ENCODE peak calls at places on chromosome 1, in five cellular contexts. S is neural progenitor cell, F is right atrium auricular region, P is PC-9, A is fibroblast of villous mesenchyme. B is an unnamed sample.

GRCh38 chr1:158998781-158999161 is 10.9 kb upstream of the IFI16 start:
- DNase-seq in A (peak; percentile 72), F (peak; percentile 69), P (peak; percentile 35), S (peak; percentile 67), B (no peak)

GRCh38 chr1:2894381-2895041 is 93.0 kb upstream of the TTC34 start:
- DNase-seq in S (no peak), A (no peak), P (no peak), F (no peak), B (no peak)

GRCh38 chr1:81172483-81172882 is 628.3 kb upstream of the ADGRL2 start:
- DNase-seq in P (no peak), F (no peak), A (no peak), S (no peak), B (no peak)

GRCh38 chr1:39151267-39151666 is 53.2 kb upstream of the MACF1 start:
- DNase-seq in A (no peak), P (no peak), S (no peak), F (no peak), B (no peak)

GRCh38 chr1:225888289-225888897 is 553 bp downstream of the LEFTY1 start:
- DNase-seq in P (no peak), S (no peak), A (no peak), F (no peak), B (no peak)

GRCh38 chr1:230303822-230304221 is 122.3 kb downstream of the PGBD5 start:
- DNase-seq in S (no peak), A (peak; percentile 69), F (peak; percentile 74), P (no peak), B (peak; percentile 33)

GRCh38 chr1:8455700-8456305 is 137.9 kb downstream of the SLC45A1 start:
- DNase-seq in F (no peak), P (no peak), A (peak; percentile 30), S (no peak), B (no peak)

GRCh38 chr1:172399369-172400072 is 21.0 kb upstream of the C1orf105 start:
- DNase-seq in A (peak; percentile 91), F (peak; percentile 89), S (peak; percentile 5), P (peak; percentile 72), B (peak; percentile 97)

GRCh38 chr1:115877511-115877910 is 36.6 kb upstream of the NHLH2 start:
- DNase-seq in F (no peak), P (no peak), A (no peak), S (peak; percentile 15), B (no peak)

GRCh38 chr1:19735419-19736127 is 64.1 kb downstream of the TMCO4 start:
- DNase-seq in P (no peak), F (peak; percentile 84), A (peak; percentile 77), S (no peak), B (peak; percentile 98)

GRCh38 chr1:234933475-234933874 is 195.2 kb downstream of the TOMM20 start:
- DNase-seq in S (no peak), P (peak; percentile 69), F (peak; percentile 83), A (peak; percentile 45), B (no peak)

GRCh38 chr1:38028105-38028591 is 15.6 kb downstream of the UTP11 start:
- DNase-seq in P (peak; percentile 62), F (no peak), A (no peak), S (no peak), B (no peak)

GRCh38 chr1:235298772-235299513 is 29.0 kb downstream of the ARID4B start:
- DNase-seq in A (no peak), S (no peak), P (no peak), F (no peak), B (no peak)

GRCh38 chr1:86714561-86715244 is 10.3 kb downstream of the SH3GLB1 start:
- DNase-seq in A (no peak), S (no peak), F (no peak), P (no peak), B (no peak)

GRCh38 chr1:63322944-63323865 is 838 bp downstream of the FOXD3 start:
- DNase-seq in F (no peak), P (no peak), A (no peak), S (peak; percentile 61), B (no peak)

GRCh38 chr1:91778964-91779363 is 107.0 kb downstream of the TGFBR3 start:
- DNase-seq in F (no peak), A (peak; percentile 53), P (no peak), S (no peak), B (no peak)

GRCh38 chr1:1433804-1434130 is 1.7 kb upstream of the VWA1 start:
- DNase-seq in S (peak; percentile 45), P (peak; percentile 68), A (no peak), F (peak; percentile 71), B (no peak)

GRCh38 chr1:1435911-1436633 is 582 bp downstream of the VWA1 start:
- DNase-seq in A (no peak), S (no peak), F (no peak), P (no peak), B (no peak)

GRCh38 chr1:1434131-1434811 is 1.2 kb upstream of the VWA1 start:
- DNase-seq in A (no peak), P (no peak), S (peak; percentile 49), F (peak; percentile 62), B (no peak)

GRCh38 chr1:1435094-1435903 is at the start of gene VWA1:
- DNase-seq in S (peak; percentile 86), F (no peak), P (no peak), A (peak; percentile 70), B (no peak)

GRCh38 chr1:1434812-1435093 is 737 bp upstream of the VWA1 start:
- DNase-seq in S (no peak), A (no peak), F (no peak), P (no peak), B (no peak)
- H3K4me3 ChIP-seq in S (peak overlapping the region; percentile 62), A (no peak overlapping the region), F (peak overlapping the region; percentile 32), P (no peak overlapping the region), B (no peak overlapping the region)

GRCh38 chr1:28895896-28896608 is 18.3 kb upstream of the EPB41 start:
- DNase-seq in S (no peak), P (no peak), A (no peak), F (no peak), B (no peak)

GRCh38 chr1:28900562-28900961 is 13.8 kb upstream of the EPB41 start:
- DNase-seq in S (no peak), A (no peak), P (no peak), F (no peak), B (no peak)

GRCh38 chr1:28896609-28896986 is 17.8 kb upstream of the EPB41 start:
- DNase-seq in F (no peak), A (no peak), P (no peak), S (no peak), B (no peak)

GRCh38 chr1:28897789-28898188 is 16.6 kb upstream of the EPB41 start:
- DNase-seq in A (no peak), S (no peak), F (no peak), P (no peak), B (no peak)

DNA sequence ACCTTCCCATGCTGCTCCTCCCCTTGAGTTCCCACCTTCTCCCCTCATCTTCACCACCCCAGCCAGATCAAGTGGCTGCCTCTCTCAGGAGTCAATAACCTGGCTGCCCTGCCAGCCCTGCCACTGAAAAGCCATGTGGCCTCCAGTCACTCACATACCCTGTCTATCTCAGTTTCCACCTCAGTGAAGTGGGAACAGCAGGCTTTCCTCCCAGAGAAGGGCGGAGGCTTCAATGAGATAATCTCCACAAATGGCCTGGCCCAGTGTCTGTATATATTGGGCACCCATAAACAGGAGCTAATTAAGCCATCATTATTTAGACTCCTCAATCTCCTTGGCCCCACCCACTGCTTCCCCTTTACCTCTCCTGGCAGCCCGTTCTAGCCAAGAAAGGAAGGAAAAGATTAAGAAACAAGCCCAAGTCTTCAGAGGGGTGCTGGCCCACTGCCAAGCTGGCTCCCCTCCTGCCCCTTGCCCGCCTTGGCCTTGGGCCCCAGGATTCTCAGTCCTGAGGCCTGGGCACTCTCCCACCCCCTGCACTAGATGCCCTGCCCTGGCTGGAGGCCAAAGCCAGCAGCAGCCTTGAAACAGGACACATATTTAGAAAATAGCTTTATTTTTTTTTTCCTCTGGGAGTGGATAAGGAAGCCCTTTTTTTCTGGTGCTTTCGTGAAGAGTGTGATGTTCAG is 16.0 kb upstream of the EPB41 start:
- DNase-seq in A (no peak), F (no peak), P (no peak), S (no peak), B (no peak)
- H3K4me3 ChIP-seq in A (no peak overlapping the region), F (no peak overlapping the region), P (no peak overlapping the region), S (no peak overlapping the region), B (no peak overlapping the region)

GRCh38 chr1:21439345-21439720 is 604 bp upstream of the NBPF3 start:
- DNase-seq in S (no peak), F (no peak), P (no peak), A (no peak), B (no peak)

GRCh38 chr1:21437341-21437640 is 2.6 kb upstream of the NBPF3 start:
- DNase-seq in P (no peak), F (no peak), S (no peak), A (no peak), B (no peak)

GRCh38 chr1:21435646-21436487 is 4.1 kb upstream of the NBPF3 start:
- DNase-seq in A (no peak), S (no peak), F (no peak), P (no peak), B (no peak)

GRCh38 chr1:21434394-21434793 is 5.5 kb upstream of the NBPF3 start:
- DNase-seq in S (no peak), P (no peak), F (no peak), A (no peak), B (no peak)

DNA sequence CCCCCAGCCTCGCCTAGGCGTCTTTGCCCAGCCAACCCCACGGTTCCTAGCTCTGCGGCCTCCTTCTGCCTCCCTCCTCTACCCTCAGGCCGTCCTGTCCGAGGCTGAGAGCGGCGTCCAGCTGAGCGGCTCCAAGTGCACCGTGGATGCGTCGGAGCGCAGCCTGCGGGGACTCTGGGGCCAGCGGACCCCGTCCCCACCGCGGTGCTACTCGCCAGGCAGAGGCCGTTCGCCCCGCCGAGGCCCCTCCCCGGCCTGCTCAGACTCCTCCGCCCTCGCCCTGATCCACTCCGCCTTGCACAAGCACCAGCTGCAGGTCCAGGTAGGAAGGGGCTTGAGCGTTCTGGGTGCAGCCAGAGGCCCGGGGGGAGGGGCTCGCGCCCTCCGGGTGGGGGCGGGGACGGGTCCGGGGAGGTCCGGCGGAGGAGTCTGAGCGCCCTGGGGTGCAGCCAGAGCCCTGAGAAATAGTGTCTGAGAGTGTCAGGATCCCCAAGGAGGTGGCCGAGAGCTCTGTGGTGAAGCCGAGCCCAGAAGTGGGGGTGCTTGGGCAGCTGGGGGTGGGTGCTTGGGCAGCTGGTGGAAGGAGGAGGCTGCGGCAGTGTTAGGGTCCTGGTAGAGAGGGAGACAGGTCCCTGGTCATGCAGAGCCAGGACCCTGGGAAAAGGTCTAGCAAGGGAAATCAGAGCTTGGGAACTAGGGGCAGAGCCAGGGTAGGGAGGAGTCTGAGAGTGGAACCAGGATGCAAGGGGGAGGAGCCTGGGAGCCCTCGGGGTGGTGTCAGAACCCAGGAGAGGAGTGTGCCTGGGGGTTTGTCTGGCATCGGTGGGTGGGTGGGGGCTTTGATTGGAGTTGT is 3.2 kb upstream of the NBPF3 start:
- DNase-seq in S (peak; percentile 62), A (no peak), P (no peak), F (no peak), B (no peak)
- H3K4me3 ChIP-seq in S (peak overlapping the region; percentile 42), A (peak overlapping the region; percentile 42), P (no peak overlapping the region), F (peak overlapping the region; percentile 35), B (peak overlapping the region; percentile 10)

GRCh38 chr1:58573705-58574591 is 3.1 kb downstream of the TACSTD2 start:
- DNase-seq in S (no peak), F (no peak), P (peak; percentile 88), A (no peak), B (no peak)

GRCh38 chr1:58575831-58576726 is 973 bp downstream of the TACSTD2 start:
- DNase-seq in F (no peak), P (no peak), A (no peak), S (no peak), B (no peak)

GRCh38 chr1:58574816-58575215 is 2.2 kb downstream of the TACSTD2 start:
- DNase-seq in F (no peak), P (no peak), A (no peak), S (no peak), B (no peak)

GRCh38 chr1:58577676-58578073 is 623 bp upstream of the TACSTD2 start:
- DNase-seq in F (no peak), S (no peak), P (no peak), A (no peak), B (no peak)

GRCh38 chr1:58576727-58577675 is at the start of gene TACSTD2:
- DNase-seq in A (no peak), F (no peak), S (peak; percentile 53), P (peak; percentile 94), B (no peak)
- H3K4me3 ChIP-seq in A (peak within 1 kb of the TSS; percentile 16), F (peak within 1 kb of the TSS; percentile 10), S (peak within 1 kb of the TSS; percentile 33), P (peak within 1 kb of the TSS; percentile 97), B (peak within 1 kb of the TSS; percentile 31)

B was measured in AG09309.